ENCODE peak calls at places on chromosome 4, in four cellular contexts. One of them, this sample, is unnamed.

GRCh38 chr4:3291969-3292570 is 751 bp upstream of the RGS12 start:
- DNase-seq in K562: peak
- DNase-seq in WTC11: peak
- DNase-seq in SK-N-SH: peak
- DNase-seq in this sample: peak

GRCh38 chr4:106717094-106717493 is 319.0 kb downstream of the DKK2 start:
- DNase-seq in K562: no peak
- DNase-seq in WTC11: no peak
- DNase-seq in SK-N-SH: no peak
- DNase-seq in this sample: no peak

GRCh38 chr4:119041951-119042560 is 93.6 kb upstream of the MYOZ2 start:
- DNase-seq in K562: peak
- DNase-seq in WTC11: peak
- DNase-seq in SK-N-SH: peak
- DNase-seq in this sample: no peak

GRCh38 chr4:675980-676870 is 1.9 kb downstream of the MYL5 start:
- DNase-seq in K562: no peak
- DNase-seq in WTC11: no peak
- DNase-seq in SK-N-SH: no peak
- DNase-seq in this sample: no peak

GRCh38 chr4:123488916-123489315 is 92.3 kb downstream of the SPRY1 start:
- DNase-seq in K562: peak
- DNase-seq in WTC11: no peak
- DNase-seq in SK-N-SH: no peak
- DNase-seq in this sample: no peak

GRCh38 chr4:105923507-105924238 is 28.4 kb downstream of the NPNT start:
- DNase-seq in K562: no peak
- DNase-seq in WTC11: no peak
- DNase-seq in SK-N-SH: no peak
- DNase-seq in this sample: no peak

GRCh38 chr4:165369522-165369921 is 9.3 kb upstream of the CPE start:
- DNase-seq in K562: no peak
- DNase-seq in WTC11: no peak
- DNase-seq in SK-N-SH: no peak
- DNase-seq in this sample: no peak

GRCh38 chr4:2385450-2386020 is 32.9 kb downstream of the ZFYVE28 start:
- DNase-seq in K562: no peak
- DNase-seq in WTC11: no peak
- DNase-seq in SK-N-SH: no peak
- DNase-seq in this sample: no peak

GRCh38 chr4:87077834-87078585 is 142.4 kb downstream of the KLHL8 start:
- DNase-seq in K562: no peak
- DNase-seq in WTC11: no peak
- DNase-seq in SK-N-SH: no peak
- DNase-seq in this sample: no peak

GRCh38 chr4:9847971-9848764 is 66.7 kb downstream of the DRD5 start:
- DNase-seq in K562: no peak
- DNase-seq in WTC11: no peak
- DNase-seq in SK-N-SH: no peak
- DNase-seq in this sample: no peak

GRCh38 chr4:150952167-150952845 is 62.8 kb downstream of the LRBA start:
- DNase-seq in K562: peak
- DNase-seq in WTC11: no peak
- DNase-seq in SK-N-SH: no peak
- DNase-seq in this sample: no peak

GRCh38 chr4:165248102-165248501 is 40.7 kb downstream of the KLHL2 start:
- DNase-seq in K562: no peak
- DNase-seq in WTC11: no peak
- DNase-seq in SK-N-SH: no peak
- DNase-seq in this sample: no peak

GRCh38 chr4:157898836-157899605 is 273.8 kb downstream of the GASK1B start:
- DNase-seq in K562: no peak
- DNase-seq in WTC11: no peak
- DNase-seq in SK-N-SH: no peak
- DNase-seq in this sample: no peak

GRCh38 chr4:74503580-74503979 is 58.6 kb downstream of the AREG start:
- DNase-seq in K562: no peak
- DNase-seq in WTC11: no peak
- DNase-seq in SK-N-SH: no peak
- DNase-seq in this sample: no peak

GRCh38 chr4:25810815-25811690 is 51.7 kb downstream of the SEL1L3 start:
- DNase-seq in K562: no peak
- DNase-seq in WTC11: no peak
- DNase-seq in SK-N-SH: no peak
- DNase-seq in this sample: no peak

GRCh38 chr4:64564126-64564525 is 154.9 kb upstream of the TECRL start:
- DNase-seq in K562: no peak
- DNase-seq in WTC11: no peak
- DNase-seq in SK-N-SH: no peak
- DNase-seq in this sample: no peak

GRCh38 chr4:181701219-181701618 is 542.0 kb upstream of the TENM3 start:
- DNase-seq in K562: no peak
- DNase-seq in WTC11: no peak
- DNase-seq in SK-N-SH: no peak
- DNase-seq in this sample: no peak

GRCh38 chr4:81470456-81471327 is 1.0 kb downstream of the RASGEF1B start:
- DNase-seq in K562: no peak
- DNase-seq in WTC11: peak
- DNase-seq in SK-N-SH: no peak
- DNase-seq in this sample: peak

GRCh38 chr4:81471361-81472248 is at the start of gene RASGEF1B:
- DNase-seq in K562: peak
- DNase-seq in WTC11: peak
- DNase-seq in SK-N-SH: peak
- DNase-seq in this sample: no peak

GRCh38 chr4:81469774-81470455 is 1.8 kb downstream of the RASGEF1B start:
- DNase-seq in K562: no peak
- DNase-seq in WTC11: no peak
- DNase-seq in SK-N-SH: no peak
- DNase-seq in this sample: no peak

GRCh38 chr4:81473086-81473396 is 1.3 kb upstream of the RASGEF1B start:
- DNase-seq in K562: no peak
- DNase-seq in WTC11: no peak
- DNase-seq in SK-N-SH: no peak
- DNase-seq in this sample: no peak

DNA sequence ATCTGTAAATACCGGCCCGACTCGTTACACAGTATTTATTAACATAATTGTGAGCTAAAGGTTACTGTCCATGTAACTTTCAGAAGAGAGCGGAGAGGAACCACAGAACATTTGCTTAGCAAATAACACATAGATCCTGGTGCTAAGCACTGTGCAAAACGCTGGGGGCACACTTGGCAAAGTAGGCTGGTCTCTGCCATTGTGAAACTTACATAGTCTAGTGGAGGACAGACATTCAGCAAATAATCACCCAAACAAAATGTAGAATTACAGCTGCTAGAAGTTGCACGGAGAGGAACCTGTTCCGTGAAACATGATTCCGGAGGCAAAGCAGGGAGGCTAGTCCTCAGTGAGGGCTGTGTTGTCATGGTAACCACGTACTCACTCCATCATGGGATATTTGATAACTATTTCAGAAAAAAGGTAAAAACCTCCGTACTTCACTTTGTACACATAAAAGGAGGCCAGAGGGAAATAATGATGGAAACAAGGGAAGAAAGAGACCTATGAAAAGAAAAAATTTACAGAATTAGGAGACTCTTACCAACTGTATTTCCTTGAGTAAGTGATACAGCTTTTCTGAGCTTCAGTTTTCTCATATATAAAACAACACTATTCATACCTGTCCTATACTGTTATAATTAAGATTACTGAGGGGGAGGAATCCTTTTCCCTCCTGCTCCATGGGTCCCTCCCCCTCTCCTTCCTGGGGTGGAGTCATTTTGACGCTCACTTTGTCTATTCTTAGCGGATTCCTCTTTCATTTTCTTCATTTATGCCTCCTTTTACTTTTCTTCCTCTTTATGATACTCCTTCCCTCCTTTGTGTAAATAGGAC is 760 bp upstream of the RASGEF1B start:
- DNase-seq in K562: peak
- DNase-seq in WTC11: peak
- DNase-seq in SK-N-SH: peak
- DNase-seq in this sample: no peak
- TF ChIP-seq TEAD4 in K562: no peak
- TF ChIP-seq TEAD4 in WTC11: no peak
- TF ChIP-seq TEAD4 in SK-N-SH: no peak
- TF ChIP-seq TEAD4 in this sample: no peak

DNA sequence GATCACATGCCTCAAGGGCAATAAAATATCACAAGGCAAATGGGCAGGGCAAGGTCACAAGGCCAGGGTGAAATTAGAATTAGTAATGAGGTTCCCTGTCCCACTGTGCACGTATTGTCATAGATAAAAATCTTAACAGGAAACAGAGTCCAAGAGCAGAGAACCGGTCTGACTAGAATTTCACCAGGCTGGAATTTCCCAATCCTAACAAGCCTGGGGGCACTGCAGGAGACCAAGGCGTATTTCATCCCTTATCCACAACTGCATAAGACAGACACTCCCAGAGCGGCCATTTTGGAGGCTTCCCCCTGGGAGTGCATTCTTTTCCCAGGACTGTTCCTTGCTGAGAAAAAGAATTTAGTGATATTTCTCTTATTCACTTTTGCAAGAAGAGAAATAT is 25.9 kb upstream of the PRDM5 start:
- DNase-seq in K562: no peak
- DNase-seq in WTC11: no peak
- DNase-seq in SK-N-SH: no peak
- DNase-seq in this sample: no peak
- TF ChIP-seq TEAD4 in K562: no peak
- TF ChIP-seq TEAD4 in WTC11: no peak
- TF ChIP-seq TEAD4 in SK-N-SH: no peak
- TF ChIP-seq TEAD4 in this sample: no peak

GRCh38 chr4:88981571-88981970 is 75.4 kb downstream of the FAM13A start:
- DNase-seq in K562: no peak
- DNase-seq in WTC11: no peak
- DNase-seq in SK-N-SH: no peak
- DNase-seq in this sample: no peak

GRCh38 chr4:88985088-88985779 is 71.8 kb downstream of the FAM13A start:
- DNase-seq in K562: no peak
- DNase-seq in WTC11: no peak
- DNase-seq in SK-N-SH: no peak
- DNase-seq in this sample: no peak

GRCh38 chr4:88979292-88979691 is 77.7 kb downstream of the FAM13A start:
- DNase-seq in K562: no peak
- DNase-seq in WTC11: no peak
- DNase-seq in SK-N-SH: no peak
- DNase-seq in this sample: no peak

GRCh38 chr4:88982757-88983156 is 74.2 kb downstream of the FAM13A start:
- DNase-seq in K562: no peak
- DNase-seq in WTC11: no peak
- DNase-seq in SK-N-SH: no peak
- DNase-seq in this sample: no peak

DNA sequence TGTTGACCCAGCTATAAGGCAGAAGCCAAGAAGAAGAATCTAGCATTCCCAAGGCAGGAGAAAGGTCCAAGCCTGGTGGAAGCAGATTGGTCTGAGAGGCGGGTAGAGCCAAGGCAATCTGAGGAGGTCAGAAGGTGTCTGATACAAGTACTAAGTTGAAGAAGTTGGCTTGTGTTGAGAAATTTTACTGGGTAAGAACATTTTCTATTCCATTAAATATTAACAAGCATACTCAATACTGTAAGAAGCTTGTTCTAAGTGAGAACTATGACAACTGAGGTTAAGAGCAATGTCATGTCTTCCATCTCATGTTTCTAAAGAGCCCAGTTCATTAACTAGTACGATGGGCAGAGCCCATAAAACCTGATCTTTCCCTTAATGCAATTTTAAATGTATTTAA is 75.0 kb downstream of the FAM13A start:
- DNase-seq in K562: no peak
- DNase-seq in WTC11: no peak
- DNase-seq in SK-N-SH: no peak
- DNase-seq in this sample: no peak
- TF ChIP-seq TEAD4 in K562: no peak
- TF ChIP-seq TEAD4 in WTC11: no peak
- TF ChIP-seq TEAD4 in SK-N-SH: no peak
- TF ChIP-seq TEAD4 in this sample: no peak

DNA sequence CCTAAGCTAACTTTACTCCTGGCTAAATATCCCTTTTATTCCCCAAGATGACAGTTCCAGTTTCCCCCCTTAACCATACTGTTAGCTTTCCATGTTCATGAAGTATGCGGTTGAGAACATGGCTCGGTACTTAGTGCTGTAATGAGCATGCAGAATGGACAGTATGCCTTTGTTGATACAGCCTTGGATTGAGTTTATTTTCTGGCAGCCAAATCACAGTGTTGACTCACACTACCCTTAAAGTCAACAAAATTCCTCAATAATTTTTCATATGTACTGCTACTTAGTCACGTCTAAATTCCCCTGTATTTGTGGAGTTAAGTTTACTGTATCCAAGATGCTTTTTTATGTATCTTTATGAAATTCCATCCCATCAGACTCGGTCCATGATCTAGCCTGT is 1.4 kb upstream of the VEGFC start:
- DNase-seq in K562: no peak
- DNase-seq in WTC11: no peak
- DNase-seq in SK-N-SH: no peak
- DNase-seq in this sample: no peak
- TF ChIP-seq TEAD4 in K562: no peak
- TF ChIP-seq TEAD4 in WTC11: no peak
- TF ChIP-seq TEAD4 in SK-N-SH: peak
- TF ChIP-seq TEAD4 in this sample: no peak

GRCh38 chr4:138111462-138112000 is 130.6 kb downstream of the SLC7A11 start:
- DNase-seq in K562: no peak
- DNase-seq in WTC11: peak
- DNase-seq in SK-N-SH: no peak
- DNase-seq in this sample: no peak
- TF ChIP-seq TEAD4 in K562: no peak
- TF ChIP-seq TEAD4 in WTC11: no peak
- TF ChIP-seq TEAD4 in SK-N-SH: no peak
- TF ChIP-seq TEAD4 in this sample: peak

DNA sequence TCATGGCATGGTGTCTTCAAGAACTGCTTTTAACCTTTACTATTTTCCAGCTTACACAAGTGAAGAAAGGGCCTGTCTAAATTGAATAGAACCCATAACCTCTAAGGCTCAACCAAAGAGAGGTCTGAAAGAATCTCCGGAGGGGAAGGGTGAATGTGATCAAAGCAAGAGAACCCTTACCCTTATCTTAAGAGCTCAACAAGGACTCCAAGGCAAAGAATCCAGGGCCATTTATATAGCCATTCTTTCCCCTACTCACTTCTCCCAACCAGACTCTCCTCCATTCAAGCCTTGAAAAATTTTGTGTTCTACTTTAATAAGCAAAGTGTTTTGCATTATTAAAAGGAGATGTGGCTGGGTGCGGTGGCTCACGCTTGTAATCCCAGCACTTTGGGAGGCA is 118.7 kb downstream of the SH3RF1 start:
- DNase-seq in K562: no peak
- DNase-seq in WTC11: no peak
- DNase-seq in SK-N-SH: no peak
- DNase-seq in this sample: no peak
- TF ChIP-seq TEAD4 in K562: no peak
- TF ChIP-seq TEAD4 in WTC11: no peak
- TF ChIP-seq TEAD4 in SK-N-SH: no peak
- TF ChIP-seq TEAD4 in this sample: no peak

DNA sequence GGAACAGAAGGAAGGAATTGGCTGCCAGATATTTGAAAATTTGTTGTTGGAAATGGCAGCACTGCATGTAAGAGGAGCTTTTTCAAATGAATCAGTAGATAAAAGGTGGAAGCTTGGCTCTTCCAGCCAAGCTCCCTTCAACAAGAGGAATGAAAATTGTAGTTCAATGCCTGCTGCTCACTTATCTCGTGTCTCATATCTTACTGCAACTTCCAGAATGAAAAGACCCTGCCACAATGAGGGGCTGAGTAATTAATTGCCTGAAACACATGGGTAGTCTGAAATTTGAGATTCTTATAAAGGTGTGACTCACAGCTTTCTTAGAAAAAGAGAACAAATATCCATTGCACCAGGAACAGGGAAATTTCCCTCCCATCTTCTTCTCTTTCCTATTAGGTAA is 53.0 kb downstream of the HAND2 start:
- DNase-seq in K562: no peak
- DNase-seq in WTC11: no peak
- DNase-seq in SK-N-SH: no peak
- DNase-seq in this sample: no peak
- TF ChIP-seq TEAD4 in K562: no peak
- TF ChIP-seq TEAD4 in WTC11: no peak
- TF ChIP-seq TEAD4 in SK-N-SH: no peak
- TF ChIP-seq TEAD4 in this sample: no peak

This sample was measured in H1.